ENCODE peak calls at places on chromosomes 12 and 14, in six cellular contexts. E is T-helper 1 cell; L is NCI-H1105 treated with DMSO at 0.1 percent for 48 hours; B is naive B cell; J is NCI-H1436; A is CD8-positive, alpha-beta T cell. F is an unnamed sample.

GRCh38 chr14:93054876-93055275 is 60.8 kb downstream of the ITPK1 start:
- DNase-seq in E (no peak), L (no peak), B (no peak), J (no peak), A (no peak), F (no peak)

GRCh38 chr14:78010688-78011087 is 159.5 kb upstream of the NRXN3 start:
- DNase-seq in E (no peak), L (no peak), B (no peak), J (no peak), A (no peak), F (no peak)

GRCh38 chr14:74018029-74018703 is 922 bp downstream of the ENTPD5 start:
- DNase-seq in E (no peak), L (no peak), B (peak), J (no peak), A (no peak), F (no peak)

GRCh38 chr14:32397871-32398640 is 69.0 kb downstream of the AKAP6 start:
- DNase-seq in E (no peak), L (no peak), B (no peak), J (no peak), A (no peak), F (no peak)

GRCh38 chr12:51028126-51028810 is 2.1 kb upstream of the SLC11A2 start:
- DNase-seq in E (no peak), L (peak), B (no peak), J (peak), A (peak), F (peak)

GRCh38 chr14:94540031-94540794 is 21.0 kb upstream of the SERPINA4 start:
- DNase-seq in E (no peak), L (no peak), B (no peak), J (no peak), A (no peak), F (no peak)

GRCh38 chr12:94114166-94114565 is 34.2 kb upstream of the PLXNC1 start:
- DNase-seq in E (no peak), L (no peak), B (no peak), J (no peak), A (no peak), F (no peak)

GRCh38 chr12:113779774-113780173 is 186.4 kb downstream of the RBM19 start:
- DNase-seq in E (no peak), L (no peak), B (no peak), J (no peak), A (no peak), F (no peak)

GRCh38 chr12:27243006-27243405 is 1.1 kb upstream of the STK38L start:
- DNase-seq in E (no peak), L (no peak), B (no peak), J (no peak), A (no peak), F (no peak)

GRCh38 chr12:42385341-42385841 is 59.4 kb downstream of the PPHLN1 start:
- DNase-seq in E (no peak), L (no peak), B (no peak), J (no peak), A (no peak), F (no peak)

GRCh38 chr12:12008931-12009611 is 61.7 kb upstream of the BCL2L14 start:
- DNase-seq in E (peak), L (peak), B (no peak), J (peak), A (peak), F (peak)

GRCh38 chr12:123063535-123063934 is 83.1 kb downstream of the ARL6IP4 start:
- DNase-seq in E (no peak), L (no peak), B (no peak), J (peak), A (no peak), F (peak)